ENCODE peak calls at places on chromosomes 11 and 22, in five cellular contexts. Q is AG10803; O is CD8-positive, alpha-beta T cell; S is A549; D is fibroblast of mammary gland. V is an unnamed sample.

GRCh38 chr11:76667271-76667818 is 3.2 kb downstream of the LRRC32 start:
- DNase-seq in Q (no peak), O (no peak), S (no peak), D (no peak), V (peak; percentile 24)

GRCh38 chr11:99020324-99021225 is at the start of gene CNTN5:
- DNase-seq in Q (no peak), O (no peak), S (peak; percentile 0), D (peak; percentile 7), V (no peak)

GRCh38 chr11:102268083-102268984 is 49.0 kb upstream of the BIRC3 start:
- DNase-seq in Q (peak; percentile 67), O (peak; percentile 84), S (peak; percentile 92), D (peak; percentile 75), V (peak; percentile 54)

GRCh38 chr11:62664405-62665074 is 470 bp downstream of the C11orf98 start:
- DNase-seq in Q (peak; percentile 30), O (no peak), S (no peak), D (peak; percentile 43), V (no peak)

GRCh38 chr11:61482513-61482912 is 26.0 kb upstream of the LRRC10B start:
- DNase-seq in Q (no peak), O (no peak), S (peak; percentile 67), D (no peak), V (no peak)

GRCh38 chr22:45240810-45241631 is at the start of gene KIAA0930:
- DNase-seq in Q (peak; percentile 59), O (peak; percentile 91), S (peak; percentile 67), D (peak; percentile 61), V (peak; percentile 71)

GRCh38 chr11:17810736-17811135 is 76.2 kb downstream of the KCNC1 start:
- DNase-seq in Q (peak; percentile 33), O (no peak), S (no peak), D (peak; percentile 61), V (no peak)

GRCh38 chr11:120398184-120398583 is 62.0 kb downstream of the ARHGEF12 start:
- DNase-seq in Q (peak; percentile 36), O (no peak), S (no peak), D (peak; percentile 33), V (no peak)

GRCh38 chr11:108620958-108621772 is 27.6 kb upstream of the EXPH5 start:
- DNase-seq in Q (no peak), O (no peak), S (no peak), D (no peak), V (no peak)

GRCh38 chr22:42877158-42877557 is 20.1 kb upstream of the ARFGAP3 start:
- DNase-seq in Q (no peak), O (no peak), S (no peak), D (no peak), V (no peak)

GRCh38 chr11:124837491-124837856 is 27.8 kb upstream of the ROBO3 start:
- DNase-seq in Q (peak; percentile 89), O (no peak), S (peak; percentile 30), D (peak; percentile 91), V (no peak)

DNA sequence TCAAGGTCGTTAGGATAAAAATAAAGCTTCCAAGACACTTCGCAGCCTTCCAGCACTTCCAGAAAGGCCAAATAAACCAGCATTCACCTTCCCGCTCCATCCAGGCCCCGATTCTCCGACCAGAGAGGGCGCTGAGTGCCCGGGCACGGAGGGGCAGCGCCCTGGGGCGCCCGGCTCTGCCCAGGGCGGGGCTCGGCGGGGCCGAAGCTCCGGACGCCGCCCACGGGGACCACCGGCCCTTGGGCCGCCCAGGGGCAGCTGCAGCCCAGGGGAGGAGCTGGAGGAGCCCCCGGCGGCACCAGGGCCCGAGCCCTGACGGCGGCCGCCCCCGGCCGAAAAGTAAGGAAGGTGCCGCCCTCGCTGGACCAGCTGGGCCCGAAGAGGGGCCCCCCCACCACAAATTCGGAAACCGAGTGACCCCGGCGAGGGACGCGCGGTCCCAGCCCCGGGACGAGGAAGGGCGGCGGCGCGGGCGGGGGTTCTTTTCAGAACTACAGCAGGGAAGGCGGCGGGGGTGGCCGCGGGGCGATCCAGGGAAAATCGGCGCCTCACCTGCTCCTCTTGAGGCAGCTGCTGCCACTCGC is 346 bp downstream of the ATL3 start:
- DNase-seq in Q (no peak), O (peak; percentile 58), S (peak; percentile 62), D (no peak), V (peak; percentile 48)
- TF ChIP-seq CTCF in Q (peak; percentile 39), O (no peak), S (peak; percentile 66), D (peak; percentile 21), V (no peak)

GRCh38 chr11:131064373-131064991 is 148.2 kb upstream of the SNX19 start:
- DNase-seq in Q (peak; percentile 61), O (no peak), S (peak; percentile 54), D (peak; percentile 69), V (no peak)

GRCh38 chr11:131073167-131073566 is 156.9 kb upstream of the SNX19 start:
- DNase-seq in Q (peak; percentile 9), O (no peak), S (no peak), D (peak; percentile 45), V (no peak)

GRCh38 chr11:131065435-131066295 is 149.4 kb upstream of the SNX19 start:
- DNase-seq in Q (no peak), O (no peak), S (no peak), D (no peak), V (no peak)

GRCh38 chr11:131066551-131066950 is 150.3 kb upstream of the SNX19 start:
- DNase-seq in Q (no peak), O (no peak), S (no peak), D (no peak), V (no peak)

GRCh38 chr11:131070365-131070764 is 154.1 kb upstream of the SNX19 start:
- DNase-seq in Q (no peak), O (no peak), S (no peak), D (no peak), V (no peak)
- TF ChIP-seq CTCF in Q (no peak), O (no peak), S (no peak), D (no peak), V (no peak)

DNA sequence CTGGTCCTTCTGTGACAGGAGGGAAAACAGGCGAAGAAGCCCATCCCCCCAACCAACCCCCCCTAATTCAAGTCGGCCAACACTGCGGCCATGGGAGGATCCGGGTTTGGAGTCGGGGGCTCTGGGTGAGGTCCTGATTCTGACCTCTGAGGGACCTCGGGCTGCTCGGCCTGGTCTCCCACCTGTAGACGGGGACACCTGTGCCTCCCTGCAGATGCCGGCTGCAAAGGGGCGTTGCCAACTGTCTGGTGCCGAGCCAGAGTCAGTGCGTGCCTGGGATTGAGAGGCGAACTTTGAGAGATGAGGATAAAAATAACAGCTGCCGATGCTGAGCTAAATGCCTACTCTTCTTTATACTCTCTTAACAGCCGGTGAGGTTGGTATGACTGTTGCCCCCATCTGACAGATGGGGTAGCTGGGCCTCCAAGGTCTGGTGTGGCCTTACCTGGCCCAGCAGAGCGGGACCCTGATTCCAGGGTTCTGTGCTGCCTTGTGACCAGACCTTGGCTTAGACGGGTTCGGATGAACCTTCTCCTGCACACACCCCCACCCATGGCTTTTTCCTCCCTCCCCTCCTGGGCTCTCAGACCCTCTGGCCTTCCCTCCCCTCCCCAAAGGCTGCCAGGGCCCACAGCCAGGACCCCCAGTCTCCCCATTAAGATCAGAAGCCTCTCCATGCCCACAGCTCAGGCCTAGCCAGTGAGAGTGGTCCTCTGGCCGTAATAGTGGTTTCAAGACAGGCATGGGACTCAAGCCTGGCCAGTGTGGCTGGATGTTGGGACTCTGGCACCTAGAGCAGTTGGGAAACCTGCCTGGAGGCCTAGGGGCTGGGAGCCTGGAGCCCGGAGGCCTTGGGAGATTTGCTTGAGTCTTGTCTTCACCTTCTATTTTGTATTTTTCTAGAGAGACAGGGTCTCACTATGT is 41.7 kb downstream of the KCNJ4 start:
- DNase-seq in Q (no peak), O (peak; percentile 45), S (no peak), D (no peak), V (peak; percentile 11)
- TF ChIP-seq CTCF in Q (no peak), O (no peak), S (no peak), D (no peak), V (no peak)

DNA sequence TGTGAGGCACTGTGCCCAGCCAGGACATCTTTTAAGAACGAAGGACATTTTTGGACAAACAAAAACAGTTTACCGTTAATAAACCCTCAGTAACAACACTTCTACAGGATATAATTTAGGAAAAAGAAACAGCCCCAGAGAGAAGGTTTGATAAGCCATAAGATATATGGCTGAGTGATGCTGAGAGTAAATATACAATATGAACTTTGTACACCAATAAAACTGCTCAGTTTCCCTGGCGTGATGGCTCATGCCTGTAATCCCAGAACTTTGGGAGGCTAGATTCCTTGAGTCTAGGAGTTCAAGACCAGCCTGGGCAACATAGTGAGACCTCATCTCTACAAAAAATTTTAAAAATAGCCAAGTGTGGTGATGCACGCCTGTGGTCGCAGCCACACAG is 11.9 kb upstream of the BBS1 start:
- DNase-seq in Q (no peak), O (no peak), S (no peak), D (no peak), V (no peak)
- TF ChIP-seq CTCF in Q (no peak), O (no peak), S (no peak), D (no peak), V (no peak)

DNA sequence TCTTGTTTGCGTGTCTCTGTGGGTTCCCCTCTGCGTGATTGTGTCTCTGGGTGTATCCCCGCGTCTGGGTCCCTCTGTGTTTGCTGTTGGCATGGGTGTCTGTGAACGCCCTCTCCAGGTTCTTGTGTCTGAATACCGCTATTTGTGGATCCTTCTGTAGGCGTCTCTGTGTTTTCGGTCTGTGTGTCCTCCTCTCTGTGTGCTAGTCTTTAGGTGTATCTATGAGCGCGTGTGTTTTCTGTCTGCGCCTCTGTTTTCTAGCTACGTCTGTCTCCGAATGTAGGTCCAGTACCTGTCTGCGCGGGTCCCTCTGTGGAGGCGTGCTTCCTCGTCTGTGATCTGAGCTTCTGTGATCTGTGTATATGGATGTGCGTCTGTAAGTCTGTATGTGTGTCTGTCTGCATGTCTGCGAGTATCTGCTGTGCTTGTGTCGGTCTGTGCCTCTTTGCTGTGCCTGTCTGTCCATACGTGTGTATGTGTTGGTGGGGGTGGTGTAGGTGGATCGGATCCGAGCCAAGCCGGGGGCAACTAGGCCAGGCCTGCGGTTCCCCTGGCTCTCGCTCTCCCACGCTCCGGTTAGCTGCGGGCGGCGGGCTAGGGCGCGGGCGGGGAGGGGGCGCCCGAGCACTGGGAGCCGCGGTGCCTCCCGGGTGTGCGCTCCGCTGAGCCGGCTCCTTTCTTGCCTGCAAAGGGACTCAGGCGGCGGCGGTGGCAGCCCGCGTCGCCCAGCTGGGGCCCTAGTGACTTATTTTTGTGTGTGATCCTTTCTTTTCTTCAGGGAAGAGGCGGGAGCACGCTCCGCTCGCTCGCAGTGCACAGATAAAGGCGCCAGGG is 105.3 kb upstream of the E2F8 start:
- DNase-seq in Q (no peak), O (no peak), S (peak; percentile 21), D (peak; percentile 56), V (no peak)
- TF ChIP-seq CTCF in Q (no peak), O (no peak), S (no peak), D (no peak), V (no peak)

V was measured in activated B cell treated with CpG ODN at 0.5 μM for 24 hours.